ENCODE peak calls at places on chromosomes 1 and 21, in five cellular contexts. I, O, E, F and V are unnamed samples. For H3K4me1, the result is how much of the 10 kb centered on the place peaks cover.

GRCh38 chr1:68808351-68808750 is 311.5 kb upstream of the DEPDC1 start:
- DNase-seq in I (no peak), O (no peak), E (no peak), F (no peak), V (no peak)

GRCh38 chr1:221039616-221040015 is 160.4 kb downstream of the HLX start:
- DNase-seq in I (no peak), O (no peak), E (no peak), F (no peak), V (no peak)

GRCh38 chr1:117886101-117886795 is 43.2 kb downstream of the GDAP2 start:
- DNase-seq in I (no peak), O (no peak), E (no peak), F (no peak), V (no peak)

GRCh38 chr1:67726224-67726623 is 41.2 kb downstream of the GADD45A start:
- DNase-seq in I (no peak), O (no peak), E (no peak), F (peak), V (no peak)

GRCh38 chr1:51877434-51878306 is 857 bp downstream of the NRDC start:
- DNase-seq in I (no peak), O (peak), E (peak), F (no peak), V (peak)

GRCh38 chr1:38047603-38048146 is 1.1 kb upstream of the POU3F1 start:
- DNase-seq in I (no peak), O (no peak), E (no peak), F (no peak), V (no peak)

GRCh38 chr1:10852486-10852885 is 56.0 kb upstream of the CASZ1 start:
- DNase-seq in I (no peak), O (no peak), E (no peak), F (no peak), V (no peak)

GRCh38 chr1:25360596-25361581 is 22.8 kb downstream of the TMEM50A start:
- DNase-seq in I (no peak), O (no peak), E (no peak), F (no peak), V (no peak)

GRCh38 chr21:38773108-38774061 is 32.3 kb upstream of the ETS2 start:
- DNase-seq in I (peak), O (no peak), E (no peak), F (peak), V (no peak)

GRCh38 chr1:82388679-82389078 is 587.9 kb downstream of the ADGRL2 start:
- DNase-seq in I (no peak), O (no peak), E (no peak), F (no peak), V (no peak)

GRCh38 chr1:145953861-145954260 is 4.0 kb downstream of the LIX1L start:
- DNase-seq in I (no peak), O (no peak), E (no peak), F (no peak), V (no peak)
- H3K4me1 ChIP-seq in I (under half), O (half or more), E (under half), F (under half), V (half or more)

GRCh38 chr1:201761871-201762270 is 67.1 kb upstream of the IPO9 start:
- DNase-seq in I (no peak), O (no peak), E (no peak), F (no peak), V (no peak)
- H3K4me1 ChIP-seq in I (under half), O (under half), E (under half), F (under half), V (under half)

DNA sequence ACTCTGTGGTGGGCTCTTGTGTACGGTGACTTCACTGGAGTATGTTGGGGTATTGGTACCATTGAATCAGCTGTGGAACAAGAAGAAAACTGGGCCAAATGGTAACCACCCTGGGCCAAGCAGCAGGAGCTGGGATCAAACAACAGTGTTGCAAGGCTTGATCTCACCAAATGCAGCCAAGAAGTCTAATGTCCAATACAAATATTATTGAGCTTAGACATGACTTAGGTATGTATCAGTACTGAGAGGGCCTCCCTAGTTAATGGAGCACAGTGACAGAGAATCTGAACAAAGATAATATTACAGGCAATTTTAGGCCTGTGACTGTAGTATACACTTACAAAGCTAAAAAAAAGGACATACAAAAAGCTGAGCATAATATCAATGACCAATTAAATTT is 604.8 kb downstream of the PLA2G4A start:
- DNase-seq in I (no peak), O (no peak), E (no peak), F (no peak), V (no peak)
- H3K4me1 ChIP-seq in I (under half), O (under half), E (under half), F (under half), V (under half)

DNA sequence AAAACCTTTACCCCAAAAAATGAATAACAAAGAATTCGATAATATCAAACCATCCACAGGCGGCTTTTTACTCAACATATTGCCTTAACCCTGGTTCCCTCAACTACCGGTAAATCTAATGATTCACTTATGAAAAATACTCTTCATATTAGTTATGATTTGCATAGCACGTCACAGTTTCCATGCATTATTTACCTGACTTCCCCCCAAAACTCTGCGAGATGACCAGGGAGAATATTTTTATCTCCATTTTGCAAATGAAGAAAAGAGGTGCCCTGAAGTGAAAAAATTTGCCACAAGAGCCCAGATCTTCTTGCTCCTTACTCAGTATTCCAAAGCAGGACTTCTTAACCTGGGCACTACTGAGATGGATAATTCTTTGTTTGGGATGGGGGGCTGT is 2.9 kb downstream of the JAK1 start:
- DNase-seq in I (no peak), O (no peak), E (no peak), F (no peak), V (no peak)
- H3K4me1 ChIP-seq in I (under half), O (half or more), E (under half), F (half or more), V (half or more)

GRCh38 chr1:154403300-154403943 is 1.7 kb upstream of the IL6R start:
- DNase-seq in I (no peak), O (peak), E (no peak), F (no peak), V (peak)
- H3K4me1 ChIP-seq in I (under half), O (under half), E (under half), F (under half), V (half or more)

GRCh38 chr1:85661767-85662166 is 46.5 kb downstream of the ZNHIT6 start:
- DNase-seq in I (no peak), O (no peak), E (no peak), F (no peak), V (no peak)
- H3K4me1 ChIP-seq in I (under half), O (under half), E (under half), F (under half), V (under half)

DNA sequence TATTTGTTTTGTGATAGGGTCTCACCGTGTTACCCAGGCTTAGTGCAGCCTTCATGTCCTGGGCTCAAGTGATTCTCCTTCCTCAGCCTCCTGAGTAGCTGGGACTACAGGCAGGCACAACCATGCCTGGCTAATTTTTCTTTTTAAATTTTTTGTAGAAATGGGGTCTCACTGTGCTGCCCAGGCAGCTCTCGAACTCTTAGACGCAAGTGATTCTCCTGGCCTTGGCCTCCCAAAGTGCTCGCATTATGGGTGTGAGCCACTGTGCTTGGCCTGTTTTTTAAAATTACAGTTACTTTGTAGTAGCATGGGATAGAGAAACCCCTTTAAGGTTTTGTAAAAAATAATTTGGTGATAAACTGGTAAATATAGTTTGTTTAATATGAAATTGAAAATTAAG is 69.9 kb downstream of the RPS6KC1 start:
- DNase-seq in I (no peak), O (no peak), E (no peak), F (no peak), V (no peak)
- H3K4me1 ChIP-seq in I (under half), O (under half), E (under half), F (under half), V (under half)

DNA sequence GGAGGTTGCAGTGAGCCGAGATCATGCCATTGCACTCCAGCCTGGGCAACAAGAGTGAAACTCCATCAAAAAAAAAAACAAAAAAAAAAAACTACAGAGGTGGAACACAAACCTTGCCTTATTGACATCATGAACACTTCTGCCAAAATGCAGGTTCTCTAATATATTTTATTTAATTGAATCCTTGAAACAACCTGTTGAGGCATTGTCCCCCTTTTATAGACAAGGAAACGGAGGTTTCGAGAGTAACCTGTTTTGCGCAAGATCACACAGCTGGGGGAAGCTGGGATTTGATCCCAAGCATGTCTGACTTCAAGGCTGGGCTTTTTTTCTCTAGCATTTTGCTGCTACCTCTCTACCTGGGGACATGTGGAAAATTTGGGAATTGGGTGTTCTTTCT is 2.8 kb downstream of the SZRD1 start:
- DNase-seq in I (no peak), O (no peak), E (no peak), F (no peak), V (no peak)
- H3K4me1 ChIP-seq in I (under half), O (half or more), E (under half), F (under half), V (half or more)

GRCh38 chr1:3132685-3133084 is 63.7 kb downstream of the PRDM16 start:
- DNase-seq in I (no peak), O (no peak), E (no peak), F (no peak), V (no peak)
- H3K4me1 ChIP-seq in I (under half), O (under half), E (under half), F (under half), V (under half)

GRCh38 chr1:92482665-92483441 is 3.9 kb downstream of the GFI1 start:
- DNase-seq in I (peak), O (no peak), E (peak), F (no peak), V (peak)
- H3K4me1 ChIP-seq in I (under half), O (half or more), E (under half), F (under half), V (under half)